ENCODE peak calls at places on chromosomes 12 and 14, in eight cellular contexts. I, L, A, P, W, J, D and C are unnamed samples.

GRCh38 chr12:93813972-93814821 is 137.0 kb downstream of the CRADD start:
- DNase-seq in I (no peak), L (no peak), A (no peak), P (no peak), W (no peak), J (peak), D (no peak), C (no peak)

GRCh38 chr14:72479471-72479931 is 414.4 kb downstream of the DPF3 start:
- DNase-seq in I (no peak), L (no peak), A (peak), P (no peak), W (no peak), J (no peak), D (no peak), C (peak)

GRCh38 chr12:67070307-67070600 is 198.9 kb upstream of the CAND1 start:
- DNase-seq in I (no peak), L (no peak), A (no peak), P (no peak), W (no peak), J (no peak), D (no peak), C (no peak)

GRCh38 chr12:99146185-99146584 is 501.1 kb downstream of the APAF1 start:
- DNase-seq in I (no peak), L (no peak), A (no peak), P (no peak), W (no peak), J (no peak), D (no peak), C (no peak)

GRCh38 chr14:76138758-76139723 is 12.7 kb upstream of the GPATCH2L start:
- DNase-seq in I (no peak), L (no peak), A (no peak), P (no peak), W (no peak), J (no peak), D (peak), C (peak)

GRCh38 chr12:10226086-10226485 is 13.4 kb downstream of the GABARAPL1 start:
- DNase-seq in I (no peak), L (no peak), A (no peak), P (no peak), W (no peak), J (no peak), D (no peak), C (no peak)

GRCh38 chr12:130444081-130444480 is 106.4 kb downstream of the PIWIL1 start:
- DNase-seq in I (no peak), L (no peak), A (no peak), P (no peak), W (no peak), J (no peak), D (no peak), C (no peak)

GRCh38 chr12:13218641-13219040 is 22.1 kb downstream of the EMP1 start:
- DNase-seq in I (no peak), L (no peak), A (no peak), P (no peak), W (no peak), J (no peak), D (no peak), C (no peak)

GRCh38 chr14:49401373-49401772 is 184.8 kb downstream of the RPS29 start:
- DNase-seq in I (no peak), L (no peak), A (no peak), P (no peak), W (no peak), J (no peak), D (no peak), C (no peak)

GRCh38 chr14:103528158-103528511 is 861 bp upstream of the TRMT61A start:
- DNase-seq in I (no peak), L (no peak), A (no peak), P (peak), W (no peak), J (no peak), D (no peak), C (no peak)

GRCh38 chr12:15526033-15526432 is 203.7 kb downstream of the PTPRO start:
- DNase-seq in I (no peak), L (peak), A (peak), P (no peak), W (no peak), J (no peak), D (no peak), C (no peak)

GRCh38 chr12:88266851-88267360 is 124.8 kb downstream of the TMTC3 start:
- DNase-seq in I (no peak), L (no peak), A (no peak), P (no peak), W (no peak), J (no peak), D (no peak), C (no peak)

GRCh38 chr14:85566603-85567002 is 36.7 kb downstream of the FLRT2 start:
- DNase-seq in I (no peak), L (no peak), A (no peak), P (peak), W (no peak), J (no peak), D (no peak), C (no peak)

GRCh38 chr12:91774471-91774921 is 371.1 kb downstream of the BTG1 start:
- DNase-seq in I (no peak), L (no peak), A (peak), P (peak), W (no peak), J (no peak), D (no peak), C (no peak)